ENCODE peak calls at places on chromosomes 12 and 14, in four cellular contexts. P is HepG2, B is GM12891, S is stomach. H is an unnamed sample.

GRCh38 chr14:55731881-55732498 is 152.0 kb downstream of the KTN1 start:
- DNase-seq in S (peak), B (no peak), P (peak), H (no peak)

GRCh38 chr12:118055865-118056773 is 4.9 kb downstream of the WSB2 start:
- DNase-seq in S (peak), B (no peak), P (peak), H (no peak)

GRCh38 chr12:121797937-121798801 is 4.7 kb upstream of the RHOF start:
- DNase-seq in S (peak), P (no peak), B (no peak), H (no peak)

GRCh38 chr12:111448266-111448830 is 42.6 kb downstream of the SH2B3 start:
- DNase-seq in B (no peak), S (peak), P (no peak), H (no peak)

GRCh38 chr12:89247541-89247942 is 104.8 kb downstream of the DUSP6 start:
- DNase-seq in P (peak), S (no peak), B (no peak), H (no peak)

GRCh38 chr12:17992002-17992656 is 97.9 kb downstream of the RERGL start:
- DNase-seq in B (peak), P (peak), S (no peak), H (no peak)

GRCh38 chr14:89442280-89442679 is 25.2 kb upstream of the FOXN3 start:
- DNase-seq in S (no peak), P (no peak), B (no peak), H (no peak)

GRCh38 chr12:92602476-92602875 is 100.3 kb upstream of the PLEKHG7 start:
- DNase-seq in S (no peak), B (no peak), P (no peak), H (no peak)

GRCh38 chr12:93707836-93708235 is 30.7 kb downstream of the CRADD start:
- DNase-seq in S (no peak), P (peak), B (no peak), H (no peak)

GRCh38 chr14:89915114-89915878 is 39.2 kb downstream of the EFCAB11 start:
- DNase-seq in B (peak), S (peak), P (peak), H (peak)

GRCh38 chr12:97639702-97640101 is 177.1 kb downstream of the RMST start:
- DNase-seq in S (no peak), B (no peak), P (peak), H (no peak)

GRCh38 chr14:70036665-70037064 is 152.1 kb downstream of the SLC8A3 start:
- DNase-seq in S (no peak), P (peak), B (no peak), H (no peak)

GRCh38 chr12:46608431-46609280 is 217.1 kb downstream of the SLC38A4 start:
- DNase-seq in B (no peak), S (no peak), P (no peak), H (no peak)

GRCh38 chr14:37142835-37143499 is 29.4 kb downstream of the SLC25A21 start:
- DNase-seq in S (no peak), P (peak), B (no peak), H (no peak)

GRCh38 chr12:101552277-101552676 is 42.5 kb upstream of the MYBPC1 start:
- DNase-seq in S (no peak), B (no peak), P (no peak), H (no peak)

GRCh38 chr14:68420354-68420753 is 372.5 kb downstream of the ZFP36L1 start:
- DNase-seq in P (no peak), S (no peak), B (no peak), H (no peak)

GRCh38 chr12:47990351-47991105 is 13.7 kb downstream of the COL2A1 start:
- DNase-seq in S (no peak), P (no peak), B (peak), H (peak)

GRCh38 chr12:51925400-51926063 is 18.2 kb downstream of the ACVRL1 start:
- DNase-seq in P (no peak), S (no peak), B (no peak), H (no peak)
- TF ChIP-seq POLR2A in P (no peak), S (no peak), B (no peak), H (no peak)

DNA sequence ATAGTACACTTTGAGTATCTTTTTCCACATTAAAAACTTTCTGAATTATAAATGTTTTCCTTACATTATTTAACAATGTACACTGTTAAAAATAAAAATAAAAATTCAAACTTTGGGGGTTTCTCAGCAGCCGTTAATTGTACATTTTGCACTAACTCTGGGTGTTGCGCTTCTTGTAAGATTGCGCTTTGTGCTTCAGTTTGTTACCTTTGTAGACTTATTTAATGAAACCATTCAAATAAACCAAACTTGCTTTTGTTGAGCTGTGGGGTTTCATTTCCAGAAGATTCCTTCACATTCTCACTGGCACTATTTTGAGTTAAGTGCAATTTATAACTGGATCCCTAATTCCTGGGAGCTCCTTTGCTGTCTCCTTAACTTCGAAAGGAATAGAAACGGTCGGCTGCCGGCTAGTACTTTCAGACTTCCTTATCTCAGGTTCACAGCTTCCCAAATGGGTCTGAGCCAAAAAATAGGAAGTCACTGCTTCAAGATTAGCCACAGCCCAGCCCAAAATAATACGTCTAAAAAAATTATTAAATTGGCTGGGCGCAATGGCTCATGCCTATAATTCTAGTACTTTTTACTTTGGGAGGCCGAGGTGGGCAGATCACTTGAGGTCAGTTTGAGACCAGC is 38.2 kb downstream of the RAD52 start:
- DNase-seq in B (no peak), S (no peak), P (no peak), H (no peak)
- TF ChIP-seq POLR2A in B (no peak), S (no peak), P (no peak), H (no peak)

GRCh38 chr12:55495490-55495889 is 3.3 kb downstream of the OR6C68 start:
- DNase-seq in P (no peak), S (no peak), B (no peak), H (no peak)

GRCh38 chr12:55499231-55499630 is 7.1 kb downstream of the OR6C68 start:
- DNase-seq in S (no peak), B (no peak), P (peak), H (no peak)

GRCh38 chr12:55499810-55500252 is 7.7 kb downstream of the OR6C68 start:
- DNase-seq in B (no peak), P (peak), S (no peak), H (no peak)
- TF ChIP-seq POLR2A in B (no peak), P (no peak), S (no peak), H (no peak)

DNA sequence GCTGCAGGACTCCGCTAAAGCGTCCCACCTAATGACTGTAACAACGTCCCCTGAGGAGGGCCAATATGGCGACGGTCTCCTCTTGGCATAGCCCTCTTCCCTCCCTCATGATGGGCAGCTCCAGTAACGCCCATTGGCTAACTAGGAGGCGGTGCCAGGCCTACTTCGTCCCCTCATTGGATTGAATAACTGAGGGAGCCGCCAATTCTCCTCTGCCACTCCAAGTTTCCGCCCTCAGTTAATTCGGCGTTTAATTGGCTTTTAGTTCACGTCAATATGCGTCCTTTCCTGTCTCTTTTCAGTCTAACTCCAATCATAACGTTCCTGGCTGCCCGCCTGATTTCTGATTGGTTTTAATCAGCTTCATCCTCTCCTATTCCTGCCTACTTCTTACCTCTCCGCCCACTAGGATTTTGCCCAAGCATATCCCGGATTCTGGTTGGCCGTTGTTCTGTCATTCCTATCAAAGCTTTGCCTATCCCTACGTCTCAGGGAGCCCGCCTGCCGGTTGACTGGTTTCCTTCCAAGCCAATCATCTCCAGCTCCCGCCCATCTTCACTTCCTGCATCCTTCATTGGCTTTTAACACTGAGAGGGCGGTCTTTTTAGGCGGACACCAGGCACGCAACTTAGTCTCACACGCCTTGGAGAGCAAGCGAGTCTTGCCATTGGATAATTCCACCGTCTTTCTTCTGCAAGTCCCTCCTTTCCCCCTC is 430 bp upstream of the SP1 start:
- DNase-seq in B (peak), P (peak), S (peak), H (peak)
- TF ChIP-seq POLR2A in B (peak), P (no peak), S (no peak), H (peak)

GRCh38 chr12:132190012-132190755 is 45.9 kb downstream of the NOC4L start:
- DNase-seq in S (no peak), P (no peak), B (no peak), H (no peak)
- TF ChIP-seq POLR2A in S (no peak), P (no peak), B (no peak), H (no peak)

GRCh38 chr14:80958258-80958657 is 2.8 kb downstream of the TSHR start:
- DNase-seq in S (no peak), P (no peak), B (no peak), H (no peak)

GRCh38 chr14:80956922-80957321 is 1.5 kb downstream of the TSHR start:
- DNase-seq in B (no peak), P (no peak), S (no peak), H (no peak)

GRCh38 chr14:80954771-80955299 is 586 bp upstream of the TSHR start:
- DNase-seq in P (peak), S (peak), B (peak), H (peak)

GRCh38 chr14:80955434-80955939 is at the start of gene TSHR:
- DNase-seq in B (no peak), S (no peak), P (no peak), H (no peak)

GRCh38 chr14:80956105-80956504 is 684 bp downstream of the TSHR start:
- DNase-seq in P (no peak), B (no peak), S (no peak), H (no peak)
- TF ChIP-seq POLR2A in P (no peak), B (no peak), S (no peak), H (no peak)

DNA sequence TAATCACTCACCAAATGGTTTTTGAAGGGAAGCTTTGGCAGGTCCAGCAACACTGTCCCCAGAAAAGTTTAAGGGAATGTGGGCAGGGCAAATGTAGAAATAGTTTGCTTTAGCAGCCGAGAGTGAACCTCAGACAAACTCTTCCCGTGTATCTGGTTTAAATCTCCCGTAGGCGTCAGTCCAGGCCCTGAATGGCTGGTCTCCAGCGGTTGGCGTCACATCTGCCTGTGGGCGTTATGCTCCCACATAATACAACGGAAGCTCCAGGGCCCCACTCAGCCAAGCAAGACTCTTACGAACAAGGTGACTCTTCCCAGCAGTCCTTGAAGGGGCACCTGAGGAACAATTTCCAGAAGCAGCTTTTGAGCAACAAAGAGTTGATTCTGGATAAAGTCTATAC is 942 bp downstream of the ZC2HC1C start:
- DNase-seq in P (no peak), B (no peak), S (no peak), H (no peak)
- TF ChIP-seq POLR2A in P (no peak), B (no peak), S (no peak), H (no peak)

H was measured in GM12892.